ENCODE peak calls at places on chromosomes 5 and 9, in ten cellular contexts. J is PC-9; Q is A673; R is cerebellar nuclear complex; Z is NCI-H1092 treated with DMSO at 0.1 percent for 48 hours; C is LoVo; K is mesendoderm; O is activated CD4-positive, alpha-beta T cell treated with anti-CD3 and anti-CD28 coated beads, Interleukin-2, amount 50 U/mL, for 24 hours; B is midbrain; P is activated CD8-positive, alpha-beta T cell treated with anti-CD3 and anti-CD28 coated beads for 36 hours. F is an unnamed sample.

GRCh38 chr9:135090547-135090946 is 3.1 kb downstream of the OLFM1 start:
- DNase-seq in O (no peak), B (no peak), R (no peak), Q (peak; percentile 70), P (no peak), Z (no peak), K (peak; percentile 44), C (no peak), J (no peak), F (no peak)

GRCh38 chr9:114112325-114112724 is 13.2 kb upstream of the KIF12 start:
- DNase-seq in J (no peak), O (no peak), Z (no peak), C (no peak), K (no peak), Q (no peak), P (no peak), R (no peak), B (no peak), F (no peak)

GRCh38 chr5:179345179-179345428 is 157 bp downstream of the ADAMTS2 start:
- DNase-seq in C (no peak), B (no peak), K (no peak), Z (no peak), P (no peak), J (no peak), Q (no peak), R (no peak), O (no peak), F (no peak)

GRCh38 chr5:176553260-176554085 is 4.3 kb downstream of the CDHR2 start:
- DNase-seq in O (no peak), C (peak; percentile 81), Q (no peak), P (peak; percentile 54), J (peak; percentile 65), K (no peak), Z (no peak), R (no peak), B (no peak), F (no peak)

GRCh38 chr5:110815916-110816605 is 77.3 kb downstream of the SLC25A46 start:
- DNase-seq in B (no peak), Q (peak; percentile 15), P (no peak), R (no peak), Z (no peak), C (no peak), K (no peak), J (no peak), O (no peak), F (no peak)

GRCh38 chr5:79619849-79620248 is 7.6 kb downstream of the TENT2 start:
- DNase-seq in B (no peak), Q (no peak), C (no peak), O (no peak), J (no peak), R (no peak), P (no peak), K (no peak), Z (no peak), F (no peak)

GRCh38 chr9:130672933-130673615 is 8.7 kb downstream of the PRDM12 start:
- DNase-seq in B (no peak), P (no peak), R (no peak), Z (no peak), J (no peak), Q (no peak), C (no peak), O (no peak), K (no peak), F (no peak)

GRCh38 chr5:75510836-75511434 is 494 bp downstream of the CERT1 start:
- DNase-seq in R (no peak), C (peak; percentile 39), Z (peak; percentile 16), Q (peak; percentile 26), B (peak; percentile 26), O (no peak), P (peak; percentile 37), K (peak; percentile 73), J (peak; percentile 16), F (peak; percentile 59)

GRCh38 chr9:122819326-122819725 is 9.1 kb downstream of the PDCL start:
- DNase-seq in C (no peak), K (no peak), O (no peak), P (no peak), R (no peak), B (no peak), J (no peak), Q (no peak), Z (no peak), F (no peak)

GRCh38 chr9:107635137-107635802 is 145.7 kb upstream of the KLF4 start:
- DNase-seq in J (no peak), R (no peak), K (no peak), C (no peak), Q (no peak), B (peak; percentile 67), O (no peak), Z (no peak), P (no peak), F (no peak)

GRCh38 chr5:23303433-23303832 is 204.0 kb upstream of the PRDM9 start:
- DNase-seq in C (no peak), J (no peak), Z (no peak), B (no peak), R (no peak), K (no peak), O (no peak), P (no peak), Q (no peak), F (no peak)

F was measured in lung.